ENCODE peak calls at places on chromosome 4, in nine cellular contexts. S is pancreas, R is fibroblast of lung, P is PC-3, H is D721Med, A is A549, K is endothelial cell, Q is dorsolateral prefrontal cortex, M is GM13977. C is an unnamed sample.

GRCh38 chr4:15198070-15198727 is 195.9 kb downstream of the CPEB2 start:
- DNase-seq in S (no peak), R (peak), P (no peak), H (no peak), A (no peak), K (no peak), Q (no peak), M (no peak), C (no peak)

GRCh38 chr4:22047793-22048192 is 99.2 kb upstream of the KCNIP4 start:
- DNase-seq in S (no peak), R (no peak), P (no peak), H (no peak), A (no peak), K (no peak), Q (no peak), M (no peak), C (no peak)

GRCh38 chr4:77040265-77040664 is 35.5 kb downstream of the CCNI start:
- DNase-seq in S (no peak), R (peak), P (peak), H (no peak), A (no peak), K (no peak), Q (no peak), M (no peak), C (no peak)

GRCh38 chr4:159060161-159060560 is 42.7 kb upstream of the RAPGEF2 start:
- DNase-seq in S (no peak), R (no peak), P (no peak), H (no peak), A (no peak), K (no peak), Q (no peak), M (no peak), C (no peak)

GRCh38 chr4:126627255-126627654 is 1005.5 kb upstream of the INTU start:
- DNase-seq in S (no peak), R (peak), P (peak), H (no peak), A (peak), K (peak), Q (no peak), M (no peak), C (no peak)

GRCh38 chr4:52260507-52261302 is 209.6 kb downstream of the SPATA18 start:
- DNase-seq in S (no peak), R (no peak), P (no peak), H (no peak), A (no peak), K (peak), Q (no peak), M (no peak), C (no peak)

GRCh38 chr4:28842271-28842670 is 1877.9 kb upstream of the PCDH7 start:
- DNase-seq in S (no peak), R (no peak), P (peak), H (no peak), A (no peak), K (no peak), Q (no peak), M (no peak), C (no peak)

GRCh38 chr4:183335369-183335940 is 13.2 kb upstream of the CLDN24 start:
- DNase-seq in S (no peak), R (peak), P (peak), H (no peak), A (peak), K (no peak), Q (no peak), M (no peak), C (no peak)

GRCh38 chr4:143399113-143399949 is 62.7 kb downstream of the GAB1 start:
- DNase-seq in S (no peak), R (no peak), P (peak), H (no peak), A (peak), K (no peak), Q (no peak), M (no peak), C (no peak)

GRCh38 chr4:181225616-181226261 is 1017.5 kb upstream of the TENM3 start:
- DNase-seq in S (no peak), R (no peak), P (no peak), H (no peak), A (no peak), K (no peak), Q (no peak), M (no peak), C (no peak)

GRCh38 chr4:78618426-78618825 is 66.9 kb downstream of the ANXA3 start:
- DNase-seq in S (no peak), R (no peak), P (no peak), H (no peak), A (no peak), K (no peak), Q (no peak), M (no peak), C (no peak)

GRCh38 chr4:144591401-144591800 is 54.6 kb upstream of the HHIP start:
- DNase-seq in S (no peak), R (peak), P (peak), H (no peak), A (peak), K (no peak), Q (no peak), M (no peak), C (no peak)

GRCh38 chr4:25172964-25173917 is 13.0 kb upstream of the SEPSECS start:
- DNase-seq in S (no peak), R (peak), P (peak), H (no peak), A (peak), K (no peak), Q (no peak), M (peak), C (peak)

GRCh38 chr4:86522349-86522748 is 71.8 kb upstream of the PTPN13 start:
- DNase-seq in S (no peak), R (no peak), P (peak), H (no peak), A (no peak), K (no peak), Q (no peak), M (no peak), C (no peak)

GRCh38 chr4:120939693-120940092 is 17.2 kb upstream of the PRDM5 start:
- DNase-seq in S (no peak), R (no peak), P (peak), H (no peak), A (no peak), K (no peak), Q (no peak), M (no peak), C (no peak)

GRCh38 chr4:83731609-83732008 is 195.7 kb downstream of the GPAT3 start:
- DNase-seq in S (no peak), R (no peak), P (peak), H (no peak), A (peak), K (no peak), Q (no peak), M (no peak), C (no peak)

GRCh38 chr4:48470570-48470969 is 12.6 kb upstream of the SLC10A4 start:
- DNase-seq in S (no peak), R (peak), P (no peak), H (no peak), A (no peak), K (no peak), Q (no peak), M (no peak), C (no peak)

GRCh38 chr4:98505991-98506390 is 152.4 kb downstream of the TSPAN5 start:
- DNase-seq in S (no peak), R (no peak), P (no peak), H (no peak), A (no peak), K (no peak), Q (no peak), M (no peak), C (no peak)

GRCh38 chr4:4408576-4409335 is 21.9 kb downstream of the NSG1 start:
- DNase-seq in S (no peak), R (no peak), P (no peak), H (no peak), A (no peak), K (no peak), Q (no peak), M (no peak), C (no peak)

GRCh38 chr4:176964116-176964691 is 171.5 kb upstream of the VEGFC start:
- DNase-seq in S (no peak), R (no peak), P (peak), H (no peak), A (peak), K (no peak), Q (no peak), M (no peak), C (no peak)

GRCh38 chr4:168480991-168481588 is 798 bp upstream of the DDX60L start:
- DNase-seq in S (no peak), R (peak), P (peak), H (no peak), A (peak), K (no peak), Q (no peak), M (peak), C (peak)

GRCh38 chr4:25031077-25031606 is 396 bp upstream of the LGI2 start:
- DNase-seq in S (peak), R (peak), P (no peak), H (peak), A (no peak), K (peak), Q (peak), M (peak), C (peak)

GRCh38 chr4:122922877-122923511 is 597 bp upstream of the NUDT6 start:
- DNase-seq in S (peak), R (peak), P (peak), H (peak), A (peak), K (peak), Q (peak), M (peak), C (peak)

GRCh38 chr4:40614031-40614430 is 15.6 kb downstream of the RBM47 start:
- DNase-seq in S (no peak), R (no peak), P (no peak), H (no peak), A (no peak), K (no peak), Q (no peak), M (no peak), C (no peak)

GRCh38 chr4:40608628-40609027 is 21.0 kb downstream of the RBM47 start:
- DNase-seq in S (no peak), R (no peak), P (no peak), H (no peak), A (no peak), K (no peak), Q (no peak), M (no peak), C (no peak)

GRCh38 chr4:40617903-40618302 is 11.8 kb downstream of the RBM47 start:
- DNase-seq in S (no peak), R (no peak), P (no peak), H (no peak), A (no peak), K (no peak), Q (no peak), M (no peak), C (no peak)

GRCh38 chr4:40613456-40613855 is 16.2 kb downstream of the RBM47 start:
- DNase-seq in S (no peak), R (peak), P (peak), H (no peak), A (no peak), K (no peak), Q (no peak), M (no peak), C (no peak)

GRCh38 chr4:40612831-40613230 is 16.8 kb downstream of the RBM47 start:
- DNase-seq in S (no peak), R (no peak), P (no peak), H (no peak), A (no peak), K (no peak), Q (no peak), M (no peak), C (no peak)
- TF ChIP-seq CTCF in S (no peak), R (no peak), P (no peak), H (no peak), A (no peak), K (no peak), Q (no peak), M (no peak), C (no peak)

GRCh38 chr4:45442466-45442865 is 681.4 kb downstream of the GABRG1 start:
- DNase-seq in S (no peak), R (no peak), P (peak), H (no peak), A (peak), K (no peak), Q (no peak), M (no peak), C (no peak)
- TF ChIP-seq CTCF in S (no peak), R (peak), P (peak), H (peak), A (no peak), K (no peak), Q (peak), M (peak), C (no peak)

DNA sequence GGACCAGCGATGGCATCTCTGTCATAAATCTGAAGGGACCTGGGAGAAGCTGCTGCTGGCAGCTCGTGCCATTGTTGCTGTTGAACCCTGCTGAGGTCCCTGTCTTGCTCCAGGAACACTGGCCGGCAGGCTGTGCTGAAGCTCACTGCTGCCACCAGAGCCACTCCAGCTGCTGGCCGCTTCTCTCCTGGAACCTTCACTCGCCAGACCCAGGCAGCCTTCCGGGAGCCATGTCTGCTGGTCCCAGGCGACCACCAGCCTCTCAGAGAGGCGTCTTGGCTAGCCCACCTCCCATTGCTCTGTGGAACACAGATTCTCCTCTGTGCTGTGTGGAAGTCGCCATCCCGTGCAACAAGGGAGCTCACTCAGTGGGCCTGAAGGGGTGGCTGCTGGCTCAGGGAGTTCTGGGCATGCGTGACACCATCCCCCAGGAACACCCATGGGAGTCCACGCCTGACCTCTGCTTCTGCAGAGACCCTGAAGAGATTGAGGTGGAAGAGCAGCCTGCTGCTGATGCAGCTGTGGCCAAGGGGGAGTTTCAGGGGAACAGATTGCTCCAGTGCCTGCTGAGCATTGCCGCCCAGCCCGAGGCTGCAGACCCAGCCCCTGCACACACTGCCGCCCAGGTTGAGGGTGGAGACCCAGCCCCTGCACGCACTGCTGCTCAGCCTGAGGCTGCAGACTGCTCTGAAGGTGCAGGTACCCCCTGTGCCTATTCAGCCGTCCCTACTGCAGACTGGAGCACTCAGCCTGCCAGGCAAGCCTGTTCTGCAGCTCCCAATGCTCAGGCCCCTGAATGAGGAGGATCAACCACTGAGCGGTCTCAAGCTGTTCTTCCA is 33.1 kb upstream of the CYP4V2 start:
- DNase-seq in S (no peak), R (no peak), P (no peak), H (no peak), A (no peak), K (no peak), Q (no peak), M (no peak), C (no peak)
- TF ChIP-seq CTCF in S (no peak), R (no peak), P (no peak), H (no peak), A (no peak), K (no peak), Q (no peak), M (no peak), C (no peak)

GRCh38 chr4:11421116-11421515 is 7.6 kb downstream of the HS3ST1 start:
- DNase-seq in S (no peak), R (peak), P (peak), H (no peak), A (no peak), K (no peak), Q (no peak), M (no peak), C (no peak)

GRCh38 chr4:11416767-11417113 is 12.0 kb downstream of the HS3ST1 start:
- DNase-seq in S (no peak), R (no peak), P (no peak), H (no peak), A (no peak), K (no peak), Q (no peak), M (no peak), C (no peak)

GRCh38 chr4:11420327-11420726 is 8.4 kb downstream of the HS3ST1 start:
- DNase-seq in S (no peak), R (no peak), P (no peak), H (no peak), A (no peak), K (no peak), Q (no peak), M (no peak), C (no peak)

GRCh38 chr4:11416071-11416766 is 12.5 kb downstream of the HS3ST1 start:
- DNase-seq in S (no peak), R (no peak), P (no peak), H (no peak), A (no peak), K (no peak), Q (no peak), M (no peak), C (no peak)

GRCh38 chr4:11418610-11419009 is 10.1 kb downstream of the HS3ST1 start:
- DNase-seq in S (no peak), R (no peak), P (peak), H (no peak), A (peak), K (peak), Q (no peak), M (no peak), C (no peak)
- TF ChIP-seq CTCF in S (no peak), R (peak), P (peak), H (no peak), A (no peak), K (no peak), Q (no peak), M (no peak), C (no peak)

DNA sequence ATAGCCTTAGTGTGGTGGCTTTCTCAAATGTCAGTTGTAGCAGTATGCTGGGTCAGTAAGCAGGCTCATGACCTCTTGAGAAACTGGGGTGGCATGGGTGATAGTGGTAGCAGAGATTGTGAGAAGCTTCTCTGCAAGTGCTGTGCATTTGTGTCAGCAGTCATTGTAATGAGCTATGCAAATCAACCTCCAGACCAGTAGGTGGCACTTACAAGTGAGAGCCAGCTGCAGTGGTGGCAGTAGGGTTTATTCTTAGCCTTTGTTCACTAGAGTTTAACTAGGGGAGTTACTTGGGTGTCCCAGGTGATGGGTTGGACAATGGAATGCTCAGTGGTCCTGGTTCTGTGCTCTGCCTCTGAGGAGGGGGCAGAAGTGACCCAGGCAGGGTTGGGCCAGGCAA is 818.7 kb downstream of the PCDH7 start:
- DNase-seq in S (no peak), R (no peak), P (no peak), H (no peak), A (no peak), K (no peak), Q (no peak), M (no peak), C (no peak)
- TF ChIP-seq CTCF in S (no peak), R (no peak), P (no peak), H (no peak), A (no peak), K (no peak), Q (no peak), M (no peak), C (no peak)

C was measured in GM13976.